ENCODE peak calls at places on chromosomes 12 and 14, in four cellular contexts. Z is HepG2, W is H1, G is GM12878. E is an unnamed sample.

GRCh38 chr12:64311877-64312276 is 78.7 kb downstream of the C12orf56 start:
- DNase-seq in Z (no peak), G (no peak), W (no peak), E (no peak)

GRCh38 chr14:83473846-83474245 is 1940.2 kb upstream of the SEL1L start:
- DNase-seq in G (no peak), Z (no peak), W (no peak), E (no peak)

GRCh38 chr12:108955225-108955835 is 65.5 kb downstream of the SVOP start:
- DNase-seq in G (no peak), Z (peak; percentile 7), W (no peak), E (peak; percentile 8)

GRCh38 chr12:131591136-131591535 is 119.8 kb upstream of the SFSWAP start:
- DNase-seq in G (no peak), Z (no peak), W (no peak), E (no peak)

GRCh38 chr12:23098110-23099049 is 473.4 kb downstream of the ETNK1 start:
- DNase-seq in G (no peak), W (no peak), Z (no peak), E (peak; percentile 37)

GRCh38 chr14:51539571-51540037 is 112.1 kb upstream of the FRMD6 start:
- DNase-seq in Z (no peak), G (no peak), W (peak; percentile 51), E (no peak)

GRCh38 chr14:105891631-105892452 is 365.5 kb downstream of the TMEM121 start:
- DNase-seq in W (no peak), G (no peak), Z (no peak), E (no peak)

GRCh38 chr14:81219821-81220487 is 805 bp downstream of the GTF2A1 start:
- DNase-seq in Z (peak; percentile 6), G (no peak), W (no peak), E (peak; percentile 61)

GRCh38 chr14:22221508-22221907 is 367.5 kb downstream of the DAD1 start:
- DNase-seq in Z (peak; percentile 39), G (no peak), W (no peak), E (peak; percentile 4)

GRCh38 chr12:50025187-50026059 is at the start of gene RACGAP1:
- DNase-seq in W (peak; percentile 94), G (peak; percentile 98), Z (peak; percentile 97), E (peak; percentile 96)

GRCh38 chr12:83245156-83245555 is 558.5 kb downstream of the TMTC2 start:
- DNase-seq in Z (no peak), G (peak; percentile 11), W (no peak), E (no peak)

GRCh38 chr14:35331605-35332516 is 39.7 kb downstream of the PSMA6 start:
- DNase-seq in W (no peak), G (no peak), Z (peak; percentile 75), E (peak; percentile 55)

GRCh38 chr14:54175298-54175942 is 218.8 kb upstream of the BMP4 start:
- DNase-seq in Z (peak; percentile 89), W (peak; percentile 23), G (peak; percentile 16), E (peak; percentile 54)
- TF ChIP-seq TCF12 in Z (no peak), W (no peak), G (no peak), E (no peak)

GRCh38 chr12:12600659-12601058 is 11.0 kb upstream of the CREBL2 start:
- DNase-seq in Z (peak; percentile 24), W (no peak), G (no peak), E (no peak)
- H3K27ac ChIP-seq in Z (no peak overlapping the region), W (no peak overlapping the region), G (no peak overlapping the region), E (no peak overlapping the region)

GRCh38 chr14:29056167-29056566 is 289.6 kb downstream of the FOXG1 start:
- DNase-seq in Z (no peak), G (no peak), W (no peak), E (no peak)

GRCh38 chr14:29064305-29064704 is 297.7 kb downstream of the FOXG1 start:
- DNase-seq in G (no peak), W (no peak), Z (no peak), E (no peak)

GRCh38 chr14:29061702-29062101 is 295.1 kb downstream of the FOXG1 start:
- DNase-seq in W (no peak), G (no peak), Z (no peak), E (no peak)
- H4K20me1 ChIP-seq in W (no peaks in the 10 kb centered on the region), G (no peaks in the 10 kb centered on the region), Z (no peaks in the 10 kb centered on the region), E (no peaks in the 10 kb centered on the region)

GRCh38 chr12:106945261-106945851 is 10.4 kb upstream of the TMEM263 start:
- DNase-seq in W (no peak), G (no peak), Z (no peak), E (no peak)

GRCh38 chr12:106942775-106943174 is 12.9 kb upstream of the TMEM263 start:
- DNase-seq in Z (no peak), W (no peak), G (no peak), E (no peak)

DNA sequence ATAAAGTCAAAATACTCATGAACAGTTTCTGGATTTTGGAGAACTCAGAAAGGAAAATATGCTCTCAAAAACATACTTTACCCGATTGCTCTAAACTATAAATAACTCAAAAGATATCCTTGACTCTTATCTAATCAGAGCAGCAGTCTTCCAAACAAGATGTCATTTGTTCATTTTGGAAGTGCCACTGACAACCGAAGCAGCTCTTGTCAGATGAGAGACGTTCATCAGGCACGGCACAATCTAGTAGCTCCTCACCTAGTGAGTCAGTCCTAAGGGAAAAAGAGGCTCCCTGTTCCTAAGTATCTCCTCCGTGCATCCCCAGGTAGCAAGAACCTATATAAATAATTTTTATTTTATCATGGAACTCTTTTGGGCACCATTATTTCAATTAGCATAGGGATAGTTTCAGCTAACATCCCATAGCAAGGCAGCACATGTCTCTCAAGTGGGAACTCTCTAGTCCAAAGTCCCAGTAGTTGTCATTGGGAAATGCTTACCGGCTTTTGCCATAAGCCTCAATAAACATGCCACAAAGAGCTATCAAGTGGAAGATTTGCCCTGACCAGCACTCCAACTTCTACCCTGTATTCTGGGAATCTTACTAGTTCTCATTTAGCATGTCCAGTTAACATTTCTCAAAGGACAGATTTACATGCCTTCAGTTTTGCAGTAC is 14.1 kb upstream of the TMEM263 start:
- DNase-seq in G (no peak), W (no peak), Z (peak; percentile 26), E (no peak)
- TF ChIP-seq TCF12 in G (no peak), W (no peak), Z (no peak), E (no peak)

GRCh38 chr14:104722938-104723650 is 935 bp upstream of the ADSS1 start:
- DNase-seq in G (no peak), Z (no peak), W (no peak), E (no peak)
- H3K27ac ChIP-seq in G (no peak overlapping the region), Z (no peak overlapping the region), W (no peak overlapping the region), E (no peak overlapping the region)